ENCODE peak calls at places on chromosomes 1 and 21, in five cellular contexts. S, L, P, Z and G are unnamed samples.

GRCh38 chr1:54400321-54400720 is 5.9 kb downstream of the SSBP3 start:
- DNase-seq in Z (no peak), S (no peak), L (no peak), P (no peak), G (no peak)

GRCh38 chr1:59805564-59805963 is 9.2 kb upstream of the HOOK1 start:
- DNase-seq in L (no peak), Z (no peak), P (no peak), S (no peak), G (no peak)

GRCh38 chr1:59029768-59030167 is 245.9 kb upstream of the JUN start:
- DNase-seq in P (peak), Z (no peak), L (no peak), S (no peak), G (no peak)

GRCh38 chr1:10228528-10228927 is 18.2 kb downstream of the KIF1B start:
- DNase-seq in L (no peak), P (no peak), S (no peak), Z (no peak), G (no peak)

GRCh38 chr1:35857830-35858229 is 25.2 kb upstream of the AGO1 start:
- DNase-seq in S (no peak), P (no peak), Z (peak), L (no peak), G (no peak)

GRCh38 chr1:13703558-13704485 is 3.8 kb downstream of the PRDM2 start:
- DNase-seq in Z (peak), S (no peak), P (no peak), L (no peak), G (no peak)

GRCh38 chr1:52532732-52533327 is 20.1 kb downstream of the TUT4 start:
- DNase-seq in Z (peak), S (no peak), P (no peak), L (no peak), G (no peak)

GRCh38 chr1:110084226-110085078 is 14.0 kb upstream of the ALX3 start:
- DNase-seq in L (no peak), Z (no peak), S (no peak), P (peak), G (peak)

GRCh38 chr1:68442822-68443556 is 6.8 kb downstream of the RPE65 start:
- DNase-seq in Z (peak), P (peak), S (peak), L (no peak), G (no peak)

GRCh38 chr1:180256353-180257027 is 26.4 kb downstream of the LHX4 start:
- DNase-seq in L (no peak), P (no peak), S (no peak), Z (no peak), G (no peak)

GRCh38 chr21:17576080-17576835 is 36.4 kb downstream of the BTG3 start:
- DNase-seq in S (no peak), P (no peak), Z (no peak), L (no peak), G (no peak)

GRCh38 chr1:236862615-236863211 is 67.6 kb downstream of the MTR start:
- DNase-seq in P (no peak), L (no peak), Z (no peak), S (no peak), G (no peak)

GRCh38 chr1:33902486-33903209 is 38.8 kb downstream of the HMGB4 start:
- DNase-seq in L (no peak), Z (peak), S (no peak), P (no peak), G (peak)

GRCh38 chr1:9350011-9350907 is 57.6 kb downstream of the SPSB1 start:
- DNase-seq in Z (no peak), L (no peak), S (no peak), P (peak), G (no peak)

GRCh38 chr1:97186381-97186780 is 464.8 kb downstream of the PTBP2 start:
- DNase-seq in Z (peak), L (no peak), S (no peak), P (peak), G (no peak)

GRCh38 chr1:220278991-220279390 is 6.7 kb upstream of the RAB3GAP2 start:
- DNase-seq in L (no peak), Z (no peak), S (no peak), P (peak), G (no peak)

GRCh38 chr1:78339490-78339889 is 151.3 kb upstream of the PTGFR start:
- DNase-seq in L (no peak), S (peak), P (peak), Z (no peak), G (no peak)

GRCh38 chr21:27425574-27425973 is 458.7 kb upstream of the ADAMTS5 start:
- DNase-seq in Z (no peak), L (no peak), S (peak), P (peak), G (no peak)

GRCh38 chr1:227945891-227946623 is 1.7 kb downstream of the WNT9A start:
- DNase-seq in Z (peak), L (no peak), S (peak), P (peak), G (no peak)

GRCh38 chr1:236494586-236495207 is 29.1 kb upstream of the LGALS8 start:
- DNase-seq in Z (no peak), S (no peak), P (no peak), L (no peak), G (no peak)

GRCh38 chr1:54489627-54490240 is 58.3 kb upstream of the ACOT11 start:
- DNase-seq in P (no peak), Z (no peak), S (no peak), L (no peak), G (no peak)

GRCh38 chr1:12203216-12204007 is 26.4 kb upstream of the VPS13D start:
- DNase-seq in L (no peak), P (no peak), S (no peak), Z (no peak), G (no peak)

GRCh38 chr1:167621780-167622179 is 8.3 kb upstream of the RCSD1 start:
- DNase-seq in P (no peak), L (no peak), Z (peak), S (no peak), G (no peak)

GRCh38 chr1:2510366-2511155 is 15.8 kb downstream of the PANK4 start:
- DNase-seq in S (no peak), P (no peak), L (no peak), Z (no peak), G (no peak)

GRCh38 chr1:182600036-182600713 is 4.0 kb downstream of the RGS16 start:
- DNase-seq in L (no peak), P (no peak), Z (peak), S (no peak), G (no peak)

GRCh38 chr1:45359882-45360513 is 19.8 kb upstream of the MUTYH start:
- DNase-seq in P (peak), L (no peak), S (no peak), Z (peak), G (peak)

GRCh38 chr1:15439325-15439724 is 1.1 kb downstream of the CTRC start:
- DNase-seq in P (no peak), L (no peak), S (no peak), Z (no peak), G (no peak)

GRCh38 chr1:204112876-204113730 is 38.7 kb downstream of the ETNK2 start:
- DNase-seq in S (no peak), P (no peak), L (no peak), Z (no peak), G (no peak)

GRCh38 chr1:26692793-26693490 is 2.9 kb upstream of the ARID1A start:
- DNase-seq in S (peak), Z (peak), P (peak), L (peak), G (peak)

GRCh38 chr1:8120693-8121260 is 94.7 kb upstream of the ERRFI1 start:
- DNase-seq in Z (no peak), S (no peak), P (peak), L (no peak), G (no peak)

GRCh38 chr21:38134084-38134873 is 122.5 kb upstream of the KCNJ15 start:
- DNase-seq in S (no peak), L (no peak), Z (no peak), P (no peak), G (no peak)

GRCh38 chr1:227994632-227995300 is 12.0 kb upstream of the WNT3A start:
- DNase-seq in Z (no peak), S (no peak), P (no peak), L (no peak), G (no peak)

GRCh38 chr1:7257225-7257624 is 472.0 kb downstream of the CAMTA1 start:
- DNase-seq in L (no peak), P (no peak), Z (no peak), S (no peak), G (no peak)

GRCh38 chr1:229643996-229644748 is 18.1 kb downstream of the URB2 start:
- DNase-seq in L (no peak), P (no peak), Z (peak), S (peak), G (no peak)

GRCh38 chr1:94616503-94616902 is 74.9 kb upstream of the F3 start:
- DNase-seq in S (no peak), Z (no peak), P (no peak), L (no peak), G (no peak)

GRCh38 chr21:36134820-36135390 is at the start of gene CBR3:
- DNase-seq in P (peak), S (no peak), Z (no peak), L (no peak), G (no peak)

GRCh38 chr1:214558002-214558770 is 6.8 kb upstream of the PTPN14 start:
- DNase-seq in P (peak), Z (no peak), S (peak), L (no peak), G (no peak)

GRCh38 chr1:17984510-17985085 is 123.0 kb upstream of the IGSF21 start:
- DNase-seq in S (no peak), Z (peak), P (peak), L (no peak), G (no peak)

GRCh38 chr1:39394598-39394997 is 96.8 kb upstream of the BMP8A start:
- DNase-seq in P (no peak), S (no peak), Z (no peak), L (no peak), G (no peak)